ENCODE peak calls at places on chromosome 7, in five cellular contexts. I is hippocampal formation; T is stimulated activated CD4-positive, alpha-beta T cell treated with anti-CD3 and anti-CD28 coated beads, TNF-alpha, amount 100 ng/mL, for 1 hour; A is tibial artery; G is activated naive CD4-positive, alpha-beta T cell treated with Interleukin-2 at 50 U/mL for 16 hours. R is an unnamed sample.

GRCh38 chr7:104979167-104979841 is 34.7 kb upstream of the KMT2E start:
- DNase-seq in I (peak), A (peak), G (no peak), T (no peak), R (no peak)

GRCh38 chr7:150665075-150665794 is 20.3 kb upstream of the GIMAP2 start:
- DNase-seq in G (peak), A (no peak), I (no peak), T (no peak), R (no peak)

GRCh38 chr7:148175512-148175911 is 415.1 kb upstream of the C7orf33 start:
- DNase-seq in I (no peak), A (no peak), T (no peak), G (no peak), R (no peak)

GRCh38 chr7:143494622-143495021 is 16.9 kb downstream of the TAS2R41 start:
- DNase-seq in I (no peak), T (no peak), A (no peak), G (no peak), R (no peak)

GRCh38 chr7:99837649-99838361 is 10.0 kb downstream of the CYP3A43 start:
- DNase-seq in I (no peak), T (no peak), A (no peak), G (no peak), R (no peak)

GRCh38 chr7:28407643-28408042 is 4.7 kb upstream of the CREB5 start:
- DNase-seq in T (no peak), I (no peak), A (peak), G (no peak), R (no peak)

GRCh38 chr7:101953248-101953819 is 135.9 kb downstream of the CUX1 start:
- DNase-seq in G (no peak), I (no peak), T (no peak), A (no peak), R (no peak)

GRCh38 chr7:149794665-149795064 is 21.3 kb upstream of the ZNF467 start:
- DNase-seq in T (no peak), G (no peak), I (no peak), A (no peak), R (no peak)

GRCh38 chr7:28347462-28347861 is 64.9 kb upstream of the CREB5 start:
- DNase-seq in A (no peak), T (no peak), I (no peak), G (no peak), R (no peak)

GRCh38 chr7:100983451-100984187 is 14.3 kb downstream of the MUC12 start:
- DNase-seq in G (no peak), T (no peak), I (no peak), A (no peak), R (no peak)

GRCh38 chr7:69656890-69657289 is 58.6 kb downstream of the AUTS2 start:
- DNase-seq in I (no peak), G (no peak), A (peak), T (no peak), R (peak)

GRCh38 chr7:37311282-37311868 is 137.3 kb downstream of the ELMO1 start:
- DNase-seq in I (peak), G (peak), T (peak), A (peak), R (no peak)

GRCh38 chr7:15209385-15209784 is 306.8 kb upstream of the DGKB start:
- DNase-seq in A (no peak), T (no peak), I (no peak), G (no peak), R (no peak)

GRCh38 chr7:155352753-155353115 is 55.1 kb downstream of the INSIG1 start:
- DNase-seq in A (no peak), I (no peak), T (no peak), G (no peak), R (peak)

GRCh38 chr7:139709460-139709859 is 68.3 kb downstream of the HIPK2 start:
- DNase-seq in T (no peak), A (peak), I (no peak), G (no peak), R (no peak)